ENCODE peak calls at places on chromosomes 7 and 10, in five cellular contexts. G, J, W, Y and U are unnamed samples.

GRCh38 chr7:128701062-128701785 is 29.1 kb downstream of the GARIN1A start:
- DNase-seq in G (no peak), J (no peak), W (no peak), Y (no peak), U (no peak)

GRCh38 chr10:44396671-44397191 is 11.8 kb upstream of the CXCL12 start:
- DNase-seq in W (no peak), G (no peak), J (no peak), Y (no peak), U (no peak)

GRCh38 chr7:3194501-3195141 is 106.4 kb upstream of the SDK1 start:
- DNase-seq in Y (peak), W (no peak), J (peak), G (no peak), U (no peak)

GRCh38 chr10:132910901-132911711 is 31.3 kb downstream of the CFAP46 start:
- DNase-seq in J (no peak), W (no peak), G (no peak), Y (no peak), U (no peak)

GRCh38 chr7:149423441-149423970 is 37.4 kb downstream of the ZNF777 start:
- DNase-seq in G (no peak), Y (peak), W (no peak), J (no peak), U (no peak)

GRCh38 chr7:101362334-101363195 is at the start of gene COL26A1:
- DNase-seq in Y (peak), W (no peak), G (peak), J (no peak), U (no peak)

GRCh38 chr7:28999421-28999820 is 41.3 kb upstream of the TRIL start:
- DNase-seq in Y (no peak), G (no peak), W (no peak), J (no peak), U (no peak)

GRCh38 chr7:32680259-32681173 is 185.2 kb downstream of the AVL9 start:
- DNase-seq in W (no peak), Y (no peak), G (no peak), J (no peak), U (no peak)

DNA sequence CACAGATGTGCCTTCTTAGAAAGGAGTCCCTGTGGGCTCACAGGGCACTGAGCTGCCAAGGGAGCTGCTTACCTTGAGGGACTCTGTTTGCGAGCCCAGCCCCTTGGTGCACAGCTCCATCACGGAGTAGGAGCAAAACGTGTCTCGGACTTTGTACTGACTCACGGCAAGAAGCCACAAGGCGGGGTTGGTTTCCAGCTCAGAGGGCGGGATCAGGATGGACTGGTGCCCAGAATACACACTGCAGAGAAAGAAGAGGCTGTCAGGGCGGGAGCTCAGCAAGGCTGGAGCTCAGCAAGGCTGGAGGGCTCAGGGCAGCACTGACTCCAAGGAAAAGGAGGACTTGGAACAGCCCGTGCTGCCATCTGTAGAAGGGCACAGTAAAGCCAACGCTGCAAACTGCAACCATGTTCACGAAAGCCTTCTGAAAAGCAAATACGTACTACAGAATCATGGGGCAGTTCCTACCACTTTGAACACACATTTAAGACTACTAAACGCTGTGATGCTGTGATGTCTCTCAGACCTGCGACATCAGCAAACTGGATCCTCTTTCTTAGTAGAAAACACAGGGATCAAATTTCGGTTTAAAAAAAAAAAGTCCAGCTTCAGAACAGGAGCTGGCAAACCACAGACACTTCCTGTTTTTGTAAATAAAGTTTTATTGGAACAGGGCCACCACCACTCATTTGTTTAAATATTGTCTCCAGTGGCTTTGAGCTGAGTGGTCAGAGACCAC is 194.3 kb downstream of the ZMYND11 start:
- DNase-seq in Y (peak), J (peak), G (no peak), W (peak), U (no peak)
- TF ChIP-seq CTCF in Y (no peak), J (peak), G (no peak), W (no peak), U (no peak)

DNA sequence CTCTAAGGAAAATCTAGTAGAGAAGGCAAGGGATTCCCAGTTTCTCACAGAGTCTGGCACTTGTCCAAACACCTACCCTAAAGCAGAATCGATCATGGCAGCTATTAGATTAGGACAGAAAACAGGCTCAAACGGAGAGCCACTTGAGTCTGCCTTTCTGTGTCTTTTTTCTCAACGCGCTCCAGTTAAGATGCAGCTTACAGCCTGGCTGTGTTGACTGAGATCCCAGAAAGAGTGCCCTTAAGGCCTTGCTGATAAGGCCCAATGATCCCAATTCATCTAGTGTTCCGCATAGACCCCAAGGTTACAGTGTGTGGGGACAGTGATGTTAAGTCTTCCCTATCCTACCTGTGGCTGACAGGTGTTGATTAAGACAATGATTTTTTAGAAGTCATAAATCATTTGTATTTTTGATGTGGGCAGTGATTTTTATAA is 974 bp downstream of the TMEM106B start:
- DNase-seq in Y (peak), W (no peak), G (peak), J (no peak), U (no peak)
- TF ChIP-seq CTCF in Y (no peak), W (no peak), G (no peak), J (no peak), U (no peak)

GRCh38 chr10:7526017-7526400 is 115.2 kb upstream of the SFMBT2 start:
- DNase-seq in J (no peak), G (no peak), W (no peak), Y (no peak), U (no peak)
- TF ChIP-seq CTCF in J (no peak), G (no peak), W (no peak), Y (no peak), U (no peak)

GRCh38 chr10:5666324-5667220 is at the start of gene ASB13:
- DNase-seq in Y (peak), W (peak), J (no peak), G (peak), U (peak)
- TF ChIP-seq CTCF in Y (peak), W (peak), J (no peak), G (no peak), U (no peak)

DNA sequence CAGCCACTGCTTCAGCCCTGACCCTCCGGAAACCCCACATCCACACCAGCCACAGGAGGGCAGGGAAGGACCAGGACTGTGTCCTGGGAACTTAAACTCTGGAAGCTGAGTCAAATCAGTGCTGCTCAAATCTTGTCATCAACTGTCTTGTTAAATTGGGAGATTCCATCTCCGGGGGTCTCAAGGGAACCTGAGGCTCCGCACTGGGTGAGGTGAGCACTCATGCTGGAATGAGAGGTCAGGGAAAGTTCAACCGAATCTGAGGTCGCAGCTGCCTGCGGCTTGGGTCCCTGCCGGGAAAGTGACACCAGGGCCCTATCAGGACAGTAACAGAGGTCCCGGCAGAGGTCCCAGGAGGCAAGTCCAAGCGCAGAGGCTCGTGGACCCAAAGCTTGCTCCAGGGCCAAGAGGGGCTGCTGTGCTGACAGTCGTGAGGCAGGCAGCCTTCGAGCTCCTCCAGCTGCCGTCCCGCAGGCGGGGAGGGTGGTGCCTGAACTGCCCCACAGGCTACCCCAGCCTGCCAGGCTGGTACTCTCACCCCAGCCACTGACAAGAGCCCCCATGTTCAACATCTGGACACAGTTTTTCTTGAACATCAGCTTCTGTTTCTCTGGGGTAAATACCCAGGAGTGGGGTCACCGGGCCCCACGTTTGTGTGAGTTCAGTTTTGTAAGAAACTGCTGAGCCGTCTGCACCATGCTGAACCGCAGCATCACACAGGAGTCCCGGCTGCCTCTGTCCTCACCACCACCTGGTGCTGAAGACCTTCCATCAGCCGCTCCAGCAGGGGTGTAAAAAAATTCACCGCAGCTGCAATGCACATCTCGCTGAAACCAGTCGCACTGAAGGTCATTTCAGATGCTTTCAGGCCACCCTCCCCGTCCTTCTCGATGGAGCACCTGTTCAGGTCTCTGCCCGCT is 101.0 kb downstream of the DIP2C start:
- DNase-seq in W (peak), J (no peak), Y (no peak), G (no peak), U (no peak)
- TF ChIP-seq CTCF in W (no peak), J (peak), Y (peak), G (peak), U (no peak)

GRCh38 chr7:141012696-141013344 is 1.9 kb downstream of the MRPS33 start:
- DNase-seq in J (no peak), G (no peak), W (no peak), Y (no peak), U (no peak)

GRCh38 chr7:141014091-141014490 is 661 bp downstream of the MRPS33 start:
- DNase-seq in Y (no peak), W (no peak), G (peak), J (no peak), U (no peak)

GRCh38 chr7:141012044-141012685 is 2.6 kb downstream of the MRPS33 start:
- DNase-seq in W (peak), G (peak), J (peak), Y (peak), U (peak)

GRCh38 chr7:141014523-141015395 is at the start of gene MRPS33:
- DNase-seq in G (peak), J (peak), W (peak), Y (peak), U (peak)

GRCh38 chr7:141013345-141013715 is 1.4 kb downstream of the MRPS33 start:
- DNase-seq in J (no peak), W (peak), Y (no peak), G (no peak), U (no peak)
- TF ChIP-seq CTCF in J (no peak), W (no peak), Y (no peak), G (no peak), U (no peak)